ENCODE peak calls at places on chromosomes 13 and 19, in five cellular contexts. Z is neural crest cell, G is kidney epithelial cell, C is PC-3, X is HepG2. Q is an unnamed sample.

GRCh38 chr13:68987585-68987984 is 1120.0 kb upstream of the ATXN8OS start:
- DNase-seq in Z (no peak), C (no peak), G (no peak), X (no peak), Q (no peak)

GRCh38 chr19:16365300-16365996 is 40.8 kb downstream of the KLF2 start:
- DNase-seq in Z (no peak), G (no peak), X (no peak), C (no peak), Q (no peak)

GRCh38 chr13:82565191-82565590 is 1317.1 kb downstream of the SLITRK1 start:
- DNase-seq in C (no peak), G (no peak), Z (no peak), X (no peak), Q (no peak)

GRCh38 chr13:99743079-99743478 is 228.5 kb downstream of the ZIC5 start:
- DNase-seq in C (no peak), X (no peak), G (no peak), Z (no peak), Q (no peak)

GRCh38 chr19:33290082-33290815 is 12.1 kb downstream of the CEBPA start:
- DNase-seq in X (no peak), Z (no peak), C (peak), G (no peak), Q (no peak)

GRCh38 chr19:18928018-18928805 is 8.7 kb downstream of the DDX49 start:
- DNase-seq in C (no peak), Z (no peak), G (no peak), X (no peak), Q (no peak)

GRCh38 chr13:50081106-50081898 is 66.1 kb downstream of the KCNRG start:
- DNase-seq in C (no peak), G (no peak), X (no peak), Z (peak), Q (peak)

GRCh38 chr19:38209671-38210457 is 14.2 kb downstream of the DPF1 start:
- DNase-seq in G (no peak), Z (no peak), C (no peak), X (no peak), Q (no peak)

GRCh38 chr19:11942843-11943108 is 17.9 kb downstream of the ZNF700 start:
- DNase-seq in G (no peak), C (peak), X (no peak), Z (no peak), Q (no peak)

GRCh38 chr19:293436-294110 is 2.4 kb upstream of the PLPP2 start:
- DNase-seq in X (no peak), G (no peak), C (no peak), Z (no peak), Q (no peak)

GRCh38 chr13:31245974-31246373 is 46.2 kb downstream of the B3GLCT start:
- DNase-seq in Z (no peak), X (no peak), G (no peak), C (no peak), Q (no peak)

GRCh38 chr13:114173261-114173660 is 5.8 kb upstream of the CFAP97D2 start:
- DNase-seq in G (no peak), Z (no peak), C (no peak), X (no peak), Q (no peak)

GRCh38 chr13:70568571-70568970 is 460.3 kb upstream of the KLHL1 start:
- DNase-seq in C (peak), G (no peak), Z (peak), X (peak), Q (no peak)

GRCh38 chr13:97974773-97975172 is 21.3 kb downstream of the IPO5 start:
- DNase-seq in Z (no peak), G (no peak), X (no peak), C (no peak), Q (no peak)

GRCh38 chr13:28046981-28047380 is 53.4 kb downstream of the FLT3 start:
- DNase-seq in G (no peak), C (no peak), Z (no peak), X (no peak), Q (no peak)

GRCh38 chr19:6736917-6737283 is 480 bp downstream of the GPR108 start:
- DNase-seq in X (no peak), Z (no peak), C (no peak), G (no peak), Q (no peak)
- TF ChIP-seq CTCF in X (no peak), Z (no peak), C (no peak), G (no peak), Q (no peak)

DNA sequence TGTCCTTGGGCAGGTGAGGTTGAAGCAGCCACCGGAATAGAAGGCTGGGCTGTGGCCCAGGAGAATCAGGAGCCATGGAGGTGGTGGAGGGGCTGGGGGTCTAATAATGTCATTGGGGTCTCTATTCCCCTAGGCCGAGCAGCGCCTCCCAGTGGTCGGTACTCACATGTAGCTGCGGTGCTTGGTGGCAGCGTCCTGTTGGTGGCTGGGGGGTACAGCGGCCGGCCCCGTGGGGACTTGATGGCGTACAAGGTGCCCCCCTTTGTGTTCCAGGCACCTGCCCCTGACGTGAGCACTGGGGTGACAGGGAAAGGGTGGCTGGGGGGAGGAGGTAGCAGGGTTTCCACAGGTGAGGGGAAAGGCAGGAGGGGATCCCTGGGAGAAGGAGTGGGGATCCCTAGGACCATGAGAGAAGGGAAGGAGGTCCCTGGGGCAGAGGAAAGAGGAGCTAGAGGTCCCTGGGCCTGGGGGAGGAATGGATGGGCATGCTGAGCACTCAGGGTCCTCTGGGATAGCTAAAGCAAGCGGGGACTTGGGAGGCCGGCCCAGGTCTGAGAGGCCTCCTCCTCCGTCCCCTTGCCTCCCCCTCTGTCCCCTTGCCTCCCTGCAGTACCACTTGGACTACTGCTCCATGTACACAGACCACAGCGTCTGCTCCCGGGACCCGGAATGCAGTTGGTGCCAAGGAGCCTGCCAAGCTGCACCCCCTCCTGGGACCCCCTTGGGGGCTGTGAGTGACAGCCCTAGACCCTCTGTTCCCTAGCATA is 18.1 kb downstream of the MEGF8 start:
- DNase-seq in C (no peak), G (no peak), X (no peak), Z (no peak), Q (no peak)
- TF ChIP-seq CTCF in C (peak), G (peak), X (peak), Z (peak), Q (no peak)

DNA sequence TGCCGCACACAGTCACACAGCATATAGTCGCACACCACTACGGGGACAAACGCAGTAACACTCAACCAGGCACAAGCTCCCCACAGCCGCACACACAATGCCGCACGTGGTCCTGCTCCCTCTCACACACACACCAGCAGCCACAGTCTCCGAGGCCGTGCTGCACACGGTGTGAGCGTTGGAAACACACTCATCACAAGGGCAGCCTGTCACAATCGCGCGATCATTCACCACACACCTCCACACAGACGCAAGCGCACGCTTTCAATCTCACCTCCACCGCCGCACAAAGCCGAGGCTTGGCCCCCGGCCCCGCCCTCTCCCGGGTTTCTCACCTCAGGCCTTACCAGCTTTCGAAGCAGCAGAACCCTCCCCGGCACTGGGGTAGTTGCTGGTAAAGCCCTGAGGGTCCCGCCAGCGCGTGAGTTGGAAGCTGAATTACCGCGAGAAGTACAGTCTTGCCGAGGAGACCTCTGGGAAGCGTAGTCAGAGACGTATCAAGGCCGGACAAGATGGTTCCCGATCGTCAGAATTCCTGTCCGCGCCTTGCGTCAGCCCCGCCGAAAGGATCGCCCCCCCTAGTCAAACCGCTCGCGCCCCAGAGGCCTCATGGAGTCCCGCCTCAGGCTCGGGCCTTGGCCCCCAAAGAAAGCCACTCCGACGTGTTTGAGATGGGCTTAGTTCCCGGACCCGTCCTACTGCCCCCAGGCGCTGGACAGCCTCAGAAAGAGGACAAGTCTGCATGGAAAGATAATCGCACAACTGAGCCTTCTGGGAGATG is at the start of gene ZNF566:
- DNase-seq in G (peak), Z (peak), C (peak), X (peak), Q (peak)
- TF ChIP-seq CTCF in G (no peak), Z (no peak), C (no peak), X (peak), Q (no peak)

GRCh38 chr19:50912727-50913716 is 1.8 kb upstream of the KLK4 start:
- DNase-seq in Z (no peak), G (no peak), C (no peak), X (no peak), Q (no peak)
- TF ChIP-seq CTCF in Z (no peak), G (no peak), C (no peak), X (no peak), Q (no peak)

DNA sequence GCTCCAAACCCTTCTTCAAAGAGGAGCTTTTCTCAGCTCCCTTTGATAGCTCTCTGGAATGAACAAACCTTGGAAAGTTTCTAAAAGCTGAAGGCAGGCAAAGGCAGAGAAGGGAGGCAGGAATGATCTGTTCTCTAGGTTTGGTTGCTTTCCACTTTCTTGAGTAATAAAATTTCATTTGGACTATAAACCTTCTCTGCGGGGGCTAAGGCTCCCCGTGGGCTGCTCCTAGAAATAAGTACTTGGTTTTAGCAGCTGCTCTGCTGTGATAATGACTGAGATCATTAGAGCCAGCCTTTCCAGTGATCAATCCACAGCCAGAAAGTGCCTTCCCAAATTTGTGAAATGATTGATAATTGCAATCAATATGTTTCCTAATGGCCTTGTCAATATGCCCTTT is 183.8 kb upstream of the HTR2A start:
- DNase-seq in C (no peak), Z (no peak), G (no peak), X (no peak), Q (no peak)
- TF ChIP-seq CTCF in C (no peak), Z (no peak), G (no peak), X (no peak), Q (no peak)

DNA sequence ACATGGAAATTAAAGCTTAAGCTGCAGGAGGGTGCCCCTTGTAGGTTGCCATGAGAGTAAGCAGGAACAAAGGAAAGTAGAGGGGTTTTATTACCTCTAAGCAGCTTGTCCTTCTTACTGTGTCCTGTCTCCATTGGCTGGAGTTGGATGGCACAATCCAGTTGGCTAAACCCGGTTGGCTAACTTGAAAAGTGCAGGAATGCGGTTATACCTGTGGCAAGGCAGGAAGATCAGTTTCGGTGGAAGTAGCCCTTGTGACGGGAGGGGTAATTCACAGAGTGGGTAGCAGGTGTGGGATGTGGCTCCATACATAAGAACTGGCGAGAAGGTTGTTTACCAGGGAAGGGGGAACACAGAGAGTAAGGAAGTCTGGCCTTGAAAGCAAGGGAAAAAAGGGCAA is 3.2 kb downstream of the ZNF726 start:
- DNase-seq in X (no peak), G (peak), C (no peak), Z (no peak), Q (no peak)
- TF ChIP-seq CTCF in X (no peak), G (no peak), C (no peak), Z (no peak), Q (no peak)

GRCh38 chr13:26656919-26657318 is 99.4 kb downstream of the WASF3 start:
- DNase-seq in Z (no peak), G (no peak), C (peak), X (peak), Q (no peak)
- TF ChIP-seq CTCF in Z (peak), G (peak), C (peak), X (peak), Q (no peak)